ENCODE peak calls at places on chromosomes 5 and 9, in ten cellular contexts. S is fibroblast of lung; M is GM23248; D is GM23338; K is neural progenitor cell; X is H7; G is CD4-positive, CD25-positive, alpha-beta regulatory T cell; H is HAP-1; A is SJSA1; W is sigmoid colon. L is an unnamed sample. For H3K36me3, the result is how much of the 10 kb centered on the place peaks cover.

GRCh38 chr9:15222313-15222712 is 84.7 kb downstream of the TTC39B start:
- DNase-seq in D (no peak), X (no peak), A (no peak), M (peak), H (no peak), K (no peak), G (no peak), W (no peak), S (no peak), L (peak)

GRCh38 chr9:82490019-82490499 is 501.5 kb downstream of the SPATA31D1 start:
- DNase-seq in H (no peak), D (no peak), G (no peak), M (peak), K (peak), A (peak), S (peak), X (no peak), W (no peak), L (peak)

GRCh38 chr9:135299239-135299590 is 180.4 kb upstream of the PPP1R26 start:
- DNase-seq in M (no peak), K (no peak), S (no peak), A (no peak), X (peak), G (no peak), D (no peak), W (no peak), H (no peak), L (no peak)

GRCh38 chr5:39469173-39469572 is 44.4 kb upstream of the DAB2 start:
- DNase-seq in G (no peak), D (no peak), X (no peak), K (no peak), S (no peak), W (no peak), M (no peak), A (no peak), H (no peak), L (no peak)

GRCh38 chr5:71744009-71744792 is 25.1 kb downstream of the CARTPT start:
- DNase-seq in W (no peak), M (no peak), D (no peak), S (no peak), K (no peak), A (no peak), X (no peak), H (no peak), G (no peak), L (no peak)

GRCh38 chr9:20728493-20729220 is 44.6 kb downstream of the FOCAD start:
- DNase-seq in D (no peak), K (no peak), W (no peak), X (no peak), M (peak), S (peak), H (no peak), G (no peak), A (no peak), L (no peak)

GRCh38 chr5:68484307-68485068 is 268.9 kb downstream of the PIK3R1 start:
- DNase-seq in D (no peak), G (no peak), S (peak), A (peak), M (peak), X (no peak), W (no peak), K (no peak), H (no peak), L (peak)

GRCh38 chr5:10567781-10568321 is 4.0 kb downstream of the ANKRD33B start:
- DNase-seq in D (no peak), K (peak), H (no peak), X (no peak), G (no peak), W (peak), A (peak), M (peak), S (peak), L (no peak)

GRCh38 chr9:127769985-127770904 is 8.2 kb downstream of the SH2D3C start:
- DNase-seq in D (no peak), A (no peak), S (no peak), G (no peak), K (peak), W (no peak), X (no peak), M (no peak), H (no peak), L (no peak)

GRCh38 chr5:1448511-1449011 is 3.3 kb upstream of the SLC6A3 start:
- DNase-seq in W (no peak), H (no peak), G (no peak), M (no peak), A (no peak), S (no peak), X (peak), D (no peak), K (no peak), L (no peak)

GRCh38 chr9:3868466-3868865 is 342.7 kb upstream of the RFX3 start:
- DNase-seq in H (peak), S (no peak), W (no peak), D (no peak), M (no peak), A (no peak), G (no peak), X (no peak), K (no peak), L (no peak)

GRCh38 chr9:6956796-6957355 is 199.1 kb downstream of the KDM4C start:
- DNase-seq in G (no peak), A (no peak), K (no peak), W (no peak), H (no peak), M (no peak), D (no peak), S (no peak), X (no peak), L (no peak)

GRCh38 chr5:145830594-145830993 is 4.5 kb downstream of the PRELID2 start:
- DNase-seq in X (no peak), G (no peak), K (no peak), W (no peak), S (peak), D (no peak), A (peak), M (peak), H (no peak), L (no peak)

GRCh38 chr5:113259034-113259433 is 175.8 kb downstream of the TSSK1B start:
- DNase-seq in D (no peak), S (no peak), X (no peak), H (peak), M (no peak), A (no peak), G (no peak), K (no peak), W (no peak), L (no peak)

GRCh38 chr9:14158911-14159310 is 155.0 kb downstream of the NFIB start:
- DNase-seq in K (no peak), A (no peak), H (no peak), X (no peak), W (no peak), D (no peak), S (peak), M (peak), G (no peak), L (peak)

GRCh38 chr9:135130266-135130976 is 43.0 kb downstream of the OLFM1 start:
- DNase-seq in X (no peak), G (no peak), H (no peak), W (no peak), S (no peak), A (peak), K (no peak), M (peak), D (no peak), L (peak)

GRCh38 chr5:159186319-159186718 is 23.0 kb downstream of the RNF145 start:
- DNase-seq in S (no peak), K (no peak), X (no peak), G (no peak), D (no peak), M (no peak), W (no peak), H (no peak), A (no peak), L (peak)

GRCh38 chr9:91903126-91903911 is 46.7 kb downstream of the ROR2 start:
- DNase-seq in S (no peak), K (no peak), M (no peak), G (no peak), H (peak), W (peak), D (no peak), A (no peak), X (no peak), L (no peak)

GRCh38 chr5:5570646-5571045 is 148.2 kb downstream of the ICE1 start:
- DNase-seq in M (no peak), H (no peak), X (no peak), K (no peak), D (no peak), G (no peak), S (no peak), A (no peak), W (no peak), L (no peak)

GRCh38 chr5:140044041-140044440 is 942 bp upstream of the NRG2 start:
- DNase-seq in M (peak), K (no peak), G (no peak), H (no peak), D (peak), A (no peak), S (no peak), X (peak), W (no peak), L (no peak)

GRCh38 chr5:72511371-72512178 is 4.4 kb upstream of the ZNF366 start:
- DNase-seq in G (no peak), A (peak), K (no peak), D (no peak), W (no peak), H (no peak), S (no peak), X (no peak), M (peak), L (peak)

GRCh38 chr9:131290767-131291370 is 1.3 kb downstream of the PLPP7 start:
- DNase-seq in G (no peak), K (no peak), D (no peak), S (no peak), X (no peak), A (no peak), W (no peak), H (no peak), M (no peak), L (no peak)

GRCh38 chr5:157558089-157558595 is 17.4 kb downstream of the ADAM19 start:
- DNase-seq in M (peak), H (no peak), W (no peak), X (no peak), D (no peak), G (no peak), S (peak), A (peak), K (no peak), L (peak)

GRCh38 chr9:134602547-134603362 is 38.8 kb upstream of the COL5A1 start:
- DNase-seq in W (peak), S (peak), G (no peak), H (no peak), K (no peak), A (peak), X (peak), D (no peak), M (peak), L (peak)

GRCh38 chr9:4741365-4742031 is 496 bp upstream of the AK3 start:
- DNase-seq in G (peak), X (no peak), K (no peak), S (peak), M (peak), A (peak), H (peak), D (peak), W (peak), L (peak)

GRCh38 chr5:115487750-115488149 is 56.8 kb downstream of the FEM1C start:
- DNase-seq in A (no peak), M (no peak), W (no peak), X (no peak), G (no peak), D (no peak), S (no peak), H (no peak), K (no peak), L (no peak)

GRCh38 chr5:82050955-82051354 is 79.1 kb downstream of the ATG10 start:
- DNase-seq in W (no peak), S (no peak), H (no peak), D (no peak), M (no peak), K (no peak), X (no peak), A (no peak), G (no peak), L (no peak)

GRCh38 chr5:61525573-61526142 is 193.6 kb downstream of the ZSWIM6 start:
- DNase-seq in A (no peak), D (peak), G (no peak), M (no peak), X (no peak), W (no peak), H (no peak), S (no peak), K (peak), L (peak)

GRCh38 chr5:6604946-6605345 is 27.9 kb downstream of the NSUN2 start:
- DNase-seq in D (peak), W (no peak), S (no peak), A (no peak), G (no peak), K (no peak), H (no peak), M (no peak), X (peak), L (no peak)
- H3K36me3 ChIP-seq in D (half or more), W (under half), S (under half), A (half or more), G (half or more), K (under half), H (half or more), M (half or more), X (half or more), L (half or more)

GRCh38 chr5:119435436-119436132 is 16.7 kb upstream of the HSD17B4 start:
- DNase-seq in A (peak), M (peak), S (peak), H (peak), D (peak), X (no peak), G (peak), W (peak), K (peak), L (peak)
- H3K4me3 ChIP-seq in A (no peak), M (no peak), S (no peak), H (no peak), D (no peak), X (no peak), G (no peak), W (no peak), K (no peak), L (no peak)

GRCh38 chr5:36177715-36178556 is 26.0 kb downstream of the SKP2 start:
- DNase-seq in K (peak), M (peak), W (no peak), A (peak), D (peak), S (peak), H (peak), G (no peak), X (peak), L (peak)
- H3K36me3 ChIP-seq in K (half or more), M (half or more), W (under half), A (half or more), D (under half), S (under half), H (half or more), G (half or more), X (under half), L (under half)

GRCh38 chr5:176536902-176537607 is at the start of gene RNF44:
- DNase-seq in A (peak), H (peak), D (peak), X (peak), K (peak), S (peak), M (peak), W (peak), G (peak), L (peak)

GRCh38 chr5:176540476-176540899 is 3.3 kb upstream of the RNF44 start:
- DNase-seq in K (no peak), H (no peak), M (no peak), W (no peak), X (no peak), D (no peak), S (peak), A (no peak), G (no peak), L (no peak)

GRCh38 chr5:176538985-176539384 is 1.8 kb upstream of the RNF44 start:
- DNase-seq in A (no peak), K (no peak), M (no peak), W (no peak), G (no peak), D (no peak), H (no peak), S (no peak), X (no peak), L (no peak)

GRCh38 chr5:176537608-176538504 is 654 bp upstream of the RNF44 start:
- DNase-seq in D (peak), X (peak), H (peak), A (peak), W (peak), G (peak), K (peak), M (peak), S (peak), L (peak)

DNA sequence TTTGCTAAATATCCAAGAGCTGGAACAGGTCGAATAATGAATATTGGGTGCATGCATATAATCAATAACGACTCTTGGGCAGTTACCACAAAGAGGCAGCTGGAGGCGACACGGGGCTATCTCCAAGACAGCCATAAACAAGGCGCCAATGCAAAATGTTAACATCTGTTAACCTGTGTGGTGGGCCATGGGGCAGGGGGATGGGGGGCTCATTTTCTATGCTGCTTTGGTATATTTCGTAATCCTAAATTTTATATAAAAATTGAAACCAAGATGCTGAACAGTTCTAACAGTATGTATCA is 1.3 kb upstream of the RNF44 start:
- DNase-seq in D (peak), K (peak), S (no peak), W (no peak), H (no peak), M (no peak), G (no peak), A (no peak), X (no peak), L (no peak)
- H3K4me3 ChIP-seq in D (peak), K (peak), S (peak), W (peak), H (peak), M (peak), G (peak), A (no peak), X (peak), L (no peak)

GRCh38 chr5:177524539-177524900 is 7.8 kb upstream of the DDX41 start:
- DNase-seq in A (no peak), K (no peak), D (no peak), M (no peak), X (no peak), G (no peak), H (no peak), W (peak), S (no peak), L (no peak)

GRCh38 chr5:177526191-177526590 is 9.4 kb upstream of the DDX41 start:
- DNase-seq in G (no peak), D (no peak), H (no peak), A (no peak), K (no peak), W (peak), X (no peak), S (no peak), M (no peak), L (no peak)

GRCh38 chr5:177526791-177527190 is 10.0 kb upstream of the DDX41 start:
- DNase-seq in H (no peak), D (no peak), K (no peak), X (no peak), W (peak), G (no peak), S (no peak), A (no peak), M (no peak), L (no peak)

GRCh38 chr5:177524941-177525655 is 8.3 kb upstream of the DDX41 start:
- DNase-seq in S (no peak), X (no peak), A (no peak), W (peak), K (no peak), D (no peak), M (no peak), G (no peak), H (no peak), L (no peak)

DNA sequence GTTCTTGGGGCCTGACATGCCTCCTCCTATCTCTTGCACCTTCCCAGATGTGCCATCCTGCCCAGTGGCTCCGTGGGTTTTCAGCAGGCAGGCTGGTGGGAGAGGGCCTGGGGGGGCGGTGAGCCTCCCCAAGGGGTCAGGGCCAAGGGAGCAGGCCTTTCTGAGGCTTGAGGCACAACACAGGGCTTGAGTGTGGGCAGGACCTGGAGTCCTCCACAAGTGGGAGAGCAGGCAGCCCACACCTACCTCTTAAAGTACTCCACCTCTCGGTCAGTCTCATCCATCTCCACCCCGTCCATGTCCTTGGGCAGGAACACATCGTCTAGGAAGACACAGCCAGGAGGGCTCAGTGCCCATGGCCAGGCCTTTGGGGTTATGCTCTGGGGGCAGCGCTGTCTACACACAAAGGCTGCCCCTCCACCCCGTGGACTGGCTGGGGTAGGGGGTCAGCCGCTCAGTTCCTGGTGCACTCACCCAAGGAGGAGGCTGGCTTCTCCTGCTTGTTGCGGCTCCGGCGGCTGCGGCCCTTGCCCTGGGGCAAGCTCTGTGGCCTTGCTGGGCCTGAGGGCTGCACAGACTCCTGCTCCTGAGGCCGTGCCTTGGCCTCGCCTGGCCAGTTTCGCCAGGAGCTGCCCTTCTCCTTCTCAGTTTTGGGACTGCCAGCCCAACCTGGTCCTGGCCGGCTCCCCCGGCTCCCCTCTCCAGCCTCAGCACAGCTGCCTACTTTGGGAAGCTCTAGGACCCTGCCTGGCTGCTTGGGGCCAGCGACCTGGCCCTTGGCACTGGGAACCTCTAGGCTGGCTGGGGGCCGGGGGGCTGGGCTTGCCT is 7.2 kb upstream of the DDX41 start:
- DNase-seq in S (no peak), K (no peak), A (no peak), W (peak), H (no peak), M (no peak), G (no peak), X (no peak), D (no peak), L (no peak)
- H3K36me3 ChIP-seq in S (under half), K (under half), A (half or more), W (under half), H (under half), M (under half), G (under half), X (under half), D (under half), L (under half)

GRCh38 chr5:141095263-141095641 is 837 bp downstream of the PCDHB2 start:
- DNase-seq in H (no peak), K (no peak), S (no peak), M (peak), A (no peak), G (no peak), W (no peak), X (no peak), D (peak), L (no peak)

GRCh38 chr5:141105350-141105749 is 5.1 kb downstream of the PCDHB3 start:
- DNase-seq in D (no peak), M (no peak), A (no peak), K (no peak), G (no peak), X (no peak), H (no peak), W (no peak), S (no peak), L (no peak)

GRCh38 chr5:141101059-141101458 is 786 bp downstream of the PCDHB3 start:
- DNase-seq in D (peak), S (no peak), X (no peak), G (no peak), H (no peak), M (no peak), K (no peak), A (no peak), W (no peak), L (no peak)

GRCh38 chr5:141094481-141095262 is at the start of gene PCDHB2:
- DNase-seq in A (peak), G (no peak), S (peak), H (peak), D (peak), K (peak), W (no peak), X (peak), M (peak), L (peak)

GRCh38 chr5:141100243-141100805 is at the start of gene PCDHB3:
- DNase-seq in X (peak), W (no peak), M (peak), G (no peak), K (no peak), H (peak), S (peak), A (no peak), D (peak), L (peak)
- H3K4me3 ChIP-seq in X (peak), W (peak), M (no peak), G (no peak), K (no peak), H (peak), S (peak), A (no peak), D (peak), L (no peak)

GRCh38 chr5:128339585-128339984 is 198.5 kb downstream of the FBN2 start:
- DNase-seq in H (no peak), X (no peak), K (no peak), W (no peak), A (no peak), G (no peak), S (no peak), D (no peak), M (no peak), L (no peak)
- H3K36me3 ChIP-seq in H (under half), X (under half), K (under half), W (under half), A (under half), G (under half), S (under half), D (under half), M (under half), L (under half)